ENCODE peak calls at places on chromosomes 16 and 17, in seven cellular contexts. D is neuronal stem cell, X is mesendoderm, A is IMR-90, Q is H9, P is H1, W is mesenchymal stem cell. Y is an unnamed sample.

GRCh38 chr16:22979038-22979437 is 165.1 kb downstream of the HS3ST2 start:
- DNase-seq in D (no peak), W (no peak), P (no peak), A (no peak), Q (no peak), X (no peak), Y (no peak)

GRCh38 chr17:1733047-1733357 is 8.5 kb downstream of the WDR81 start:
- DNase-seq in A (no peak), X (no peak), P (no peak), W (no peak), Q (no peak), D (no peak), Y (no peak)

GRCh38 chr16:53611151-53611802 is 92.4 kb downstream of the RPGRIP1L start:
- DNase-seq in A (no peak), X (peak; percentile 93), W (no peak), P (no peak), D (no peak), Q (no peak), Y (no peak)

GRCh38 chr17:53919356-53919755 is 96.6 kb downstream of the KIF2B start:
- DNase-seq in D (no peak), Q (no peak), A (no peak), W (no peak), P (no peak), X (no peak), Y (no peak)

GRCh38 chr17:71656987-71657858 is 463.6 kb upstream of the SOX9 start:
- DNase-seq in Q (no peak), A (no peak), D (no peak), X (no peak), W (no peak), P (no peak), Y (no peak)

GRCh38 chr16:25151996-25152395 is 40.5 kb downstream of the LCMT1 start:
- DNase-seq in Q (no peak), W (peak; percentile 22), D (no peak), A (peak; percentile 58), X (peak; percentile 48), P (no peak), Y (peak; percentile 89)

GRCh38 chr16:49712106-49712505 is 143.8 kb downstream of the ZNF423 start:
- DNase-seq in D (no peak), A (no peak), P (no peak), W (no peak), Q (no peak), X (no peak), Y (no peak)

GRCh38 chr16:58249780-58250478 is 44.9 kb downstream of the PRSS54 start:
- DNase-seq in A (peak; percentile 62), P (peak; percentile 66), D (peak; percentile 71), W (peak; percentile 82), Q (peak; percentile 94), X (peak; percentile 95), Y (peak; percentile 94)

GRCh38 chr16:85915125-85915845 is 16.3 kb downstream of the IRF8 start:
- DNase-seq in P (no peak), D (no peak), Q (no peak), A (no peak), W (no peak), X (no peak), Y (no peak)

GRCh38 chr17:59859444-59860025 is 33.2 kb downstream of the TUBD1 start:
- DNase-seq in A (peak; percentile 78), P (no peak), Q (no peak), X (no peak), W (peak; percentile 77), D (no peak), Y (no peak)

GRCh38 chr16:86034421-86034919 is 135.5 kb downstream of the IRF8 start:
- DNase-seq in Q (no peak), A (no peak), P (no peak), X (no peak), D (no peak), W (no peak), Y (no peak)

GRCh38 chr17:33968350-33969044 is 286.6 kb upstream of the CCL2 start:
- DNase-seq in D (no peak), W (no peak), X (peak; percentile 84), Q (peak; percentile 50), P (no peak), A (no peak), Y (no peak)

GRCh38 chr17:50145532-50146229 is 4.8 kb downstream of the PPP1R9B start:
- DNase-seq in D (no peak), X (no peak), A (no peak), Q (no peak), P (no peak), W (no peak), Y (no peak)

GRCh38 chr17:7853693-7854043 is 1.2 kb upstream of the TMEM88 start:
- DNase-seq in X (peak; percentile 48), Q (peak; percentile 64), W (no peak), A (no peak), D (no peak), P (no peak), Y (no peak)

GRCh38 chr17:36850794-36851193 is 86.5 kb upstream of the LHX1 start:
- DNase-seq in P (no peak), W (peak; percentile 84), X (peak; percentile 82), Q (no peak), D (no peak), A (peak; percentile 74), Y (peak; percentile 24)

GRCh38 chr17:59851431-59852375 is 41.0 kb downstream of the TUBD1 start:
- DNase-seq in A (peak; percentile 99), Q (no peak), X (no peak), D (no peak), W (peak; percentile 99), P (no peak), Y (no peak)

GRCh38 chr17:45011767-45012166 is 39.7 kb downstream of the DCAKD start:
- DNase-seq in W (no peak), D (no peak), A (no peak), Q (no peak), X (no peak), P (no peak), Y (no peak)

GRCh38 chr17:50863221-50863843 is 2.8 kb downstream of the TOB1 start:
- DNase-seq in W (peak; percentile 53), P (no peak), A (no peak), X (peak; percentile 70), D (no peak), Q (peak; percentile 75), Y (peak; percentile 33)

GRCh38 chr16:63602206-63602927 is 1519.5 kb downstream of the CDH11 start:
- DNase-seq in A (no peak), P (no peak), Q (no peak), W (no peak), X (no peak), D (no peak), Y (no peak)

GRCh38 chr16:63592852-63593251 is 1529.0 kb downstream of the CDH11 start:
- DNase-seq in D (no peak), W (no peak), Q (no peak), A (no peak), P (no peak), X (no peak), Y (no peak)

GRCh38 chr16:63596716-63597115 is 1525.1 kb downstream of the CDH11 start:
- DNase-seq in X (no peak), Q (no peak), P (no peak), D (no peak), A (no peak), W (no peak), Y (no peak)
- H3K27ac ChIP-seq in X (no peak overlapping the region), Q (no peak overlapping the region), P (no peak overlapping the region), D (no peak overlapping the region), A (no peak overlapping the region), W (no peak overlapping the region), Y (no peak overlapping the region)

GRCh38 chr17:64085650-64086005 is 44.3 kb downstream of the ERN1 start:
- DNase-seq in Q (no peak), W (no peak), A (no peak), X (no peak), D (no peak), P (no peak), Y (no peak)

GRCh38 chr17:64083093-64083492 is 46.9 kb downstream of the ERN1 start:
- DNase-seq in W (no peak), X (no peak), A (no peak), D (no peak), Q (no peak), P (no peak), Y (no peak)

GRCh38 chr17:64083571-64084085 is 46.3 kb downstream of the ERN1 start:
- DNase-seq in D (no peak), P (no peak), Q (no peak), W (no peak), A (no peak), X (no peak), Y (no peak)

GRCh38 chr17:64084086-64084939 is 45.6 kb downstream of the ERN1 start:
- DNase-seq in X (no peak), D (no peak), Q (peak; percentile 64), W (peak; percentile 68), P (no peak), A (peak; percentile 43), Y (no peak)

DNA sequence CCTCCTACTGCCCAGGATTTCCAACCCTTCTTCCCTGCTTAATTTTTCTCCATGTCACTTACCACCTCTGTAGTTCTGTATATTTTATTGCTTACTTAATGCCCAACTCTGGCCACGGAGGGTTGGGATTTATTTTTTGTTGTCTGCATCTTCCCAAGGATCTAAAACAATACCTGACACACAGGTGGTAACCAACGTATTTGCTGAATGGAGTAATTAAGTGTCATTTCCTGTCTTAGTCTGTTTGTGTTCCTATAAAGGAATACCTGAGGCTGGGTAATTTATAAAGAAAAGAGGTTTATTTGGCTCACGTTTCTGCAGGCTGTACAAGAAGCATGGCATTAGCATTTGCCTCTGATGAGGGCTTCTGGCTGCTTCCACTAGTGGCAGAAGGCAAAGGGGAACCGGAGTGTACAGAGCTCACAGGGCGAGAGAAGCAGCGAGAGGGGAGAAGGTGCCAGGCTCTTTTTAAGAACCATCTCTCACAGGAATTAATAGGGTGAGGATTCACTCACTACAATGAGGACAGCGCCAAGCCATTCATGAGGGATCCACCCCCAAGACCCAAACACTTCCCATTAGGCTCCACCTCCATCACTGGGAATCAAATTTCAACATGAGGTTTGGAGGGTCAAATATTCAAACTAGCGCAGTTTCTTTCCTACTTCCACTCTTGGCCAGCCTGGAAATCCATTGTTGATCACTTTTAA is 44.8 kb downstream of the ERN1 start:
- DNase-seq in D (no peak), A (no peak), X (no peak), W (no peak), Q (no peak), P (no peak), Y (no peak)
- H3K9ac ChIP-seq in D (no peak overlapping the region), A (no peak overlapping the region), X (no peak overlapping the region), W (no peak overlapping the region), Q (no peak overlapping the region), P (no peak overlapping the region), Y (no peak overlapping the region)

DNA sequence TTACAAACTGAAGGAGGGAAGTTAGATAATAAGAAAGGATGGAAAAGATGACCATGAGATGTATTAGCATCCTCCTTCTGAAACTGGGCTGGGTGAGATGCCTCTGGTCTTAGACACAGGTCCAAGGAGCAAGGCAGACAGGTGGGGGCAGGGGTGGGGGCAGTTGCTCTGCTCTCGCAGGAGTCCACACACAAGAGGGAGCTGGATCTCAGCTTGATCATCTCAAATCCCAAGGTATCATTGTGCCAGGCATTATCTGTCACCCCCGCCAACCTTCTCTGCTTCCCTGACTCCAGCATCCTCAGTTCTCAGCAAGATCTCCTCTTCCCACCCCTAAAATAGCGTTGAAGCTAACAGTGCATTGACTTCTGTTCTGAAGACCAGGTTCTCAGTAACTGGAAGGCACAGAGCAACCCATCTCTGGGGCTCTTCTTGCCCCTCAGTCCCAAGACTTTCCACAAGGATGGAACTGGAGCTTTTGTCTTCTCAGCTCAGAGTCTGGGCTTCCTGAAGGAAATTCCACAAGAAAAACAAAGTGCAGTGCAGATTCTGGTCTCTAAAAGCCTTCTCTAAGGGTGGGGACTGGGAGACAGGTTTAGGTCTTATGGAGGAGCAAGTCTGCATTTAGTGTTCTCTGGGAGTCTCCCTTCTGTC is 1.6 kb downstream of the FLOT2 start:
- DNase-seq in X (no peak), P (no peak), Q (no peak), A (no peak), D (no peak), W (no peak), Y (no peak)
- H4K8ac ChIP-seq in X (no peak overlapping the region), P (no peak overlapping the region), Q (no peak overlapping the region), A (no peak overlapping the region), D (no peak overlapping the region), W (no peak overlapping the region), Y (no peak overlapping the region)

GRCh38 chr17:79038545-79039135 is 14.7 kb downstream of the C1QTNF1 start:
- DNase-seq in P (no peak), Q (no peak), X (no peak), D (no peak), A (peak; percentile 96), W (no peak), Y (peak; percentile 45)
- H3K27ac ChIP-seq in P (no peak overlapping the region), Q (no peak overlapping the region), X (no peak overlapping the region), D (no peak overlapping the region), A (peak overlapping the region; percentile 77), W (no peak overlapping the region), Y (no peak overlapping the region)

Y was measured in trophoblast cell.